ENCODE peak calls at places on chromosomes 4 and X, in six cellular contexts. G, P, O, Z, V and K are unnamed samples.

GRCh38 chr4:55553442-55553841 is 6.7 kb upstream of the CLOCK start:
- DNase-seq in G (no peak), P (peak; percentile 93), O (peak; percentile 26), Z (peak; percentile 15), V (no peak), K (no peak)

GRCh38 chr4:8318509-8318908 is 49.0 kb downstream of the HTRA3 start:
- DNase-seq in G (no peak), P (no peak), O (no peak), Z (no peak), V (no peak), K (no peak)

GRCh38 chrX:106481341-106481740 is 130.4 kb upstream of the RADX start:
- DNase-seq in G (no peak), P (peak; percentile 33), O (peak; percentile 47), Z (peak; percentile 14), V (peak; percentile 3), K (no peak)

GRCh38 chr4:83342476-83342875 is 7.8 kb upstream of the HPSE start:
- DNase-seq in G (no peak), P (no peak), O (no peak), Z (no peak), V (no peak), K (no peak)

GRCh38 chr4:139900964-139901376 is 235.4 kb downstream of the MGST2 start:
- DNase-seq in G (no peak), P (no peak), O (no peak), Z (no peak), V (no peak), K (no peak)

GRCh38 chr4:79227896-79228295 is 98.0 kb downstream of the NAA11 start:
- DNase-seq in G (peak; percentile 65), P (peak; percentile 74), O (no peak), Z (no peak), V (no peak), K (no peak)

GRCh38 chrX:12701625-12702024 is 89.6 kb upstream of the PRPS2 start:
- DNase-seq in G (no peak), P (peak; percentile 62), O (peak; percentile 54), Z (peak; percentile 49), V (peak; percentile 10), K (no peak)

GRCh38 chr4:101983835-101984234 is 193.3 kb downstream of the BANK1 start:
- DNase-seq in G (no peak), P (peak; percentile 48), O (no peak), Z (no peak), V (no peak), K (no peak)

GRCh38 chr4:186840771-186841301 is 117.2 kb upstream of the FAT1 start:
- DNase-seq in G (no peak), P (no peak), O (no peak), Z (no peak), V (no peak), K (no peak)

GRCh38 chr4:147709999-147710398 is 21.9 kb upstream of the ARHGAP10 start:
- DNase-seq in G (no peak), P (peak; percentile 14), O (no peak), Z (no peak), V (no peak), K (no peak)

GRCh38 chrX:106613277-106613676 is 1.5 kb downstream of the RADX start:
- DNase-seq in G (no peak), P (no peak), O (no peak), Z (no peak), V (no peak), K (no peak)